ENCODE peak calls at places on chromosome 6, in seven cellular contexts. J, O, D, K, Q, A and U are unnamed samples.

GRCh38 chr6:151067684-151068596 is 171.8 kb upstream of the AKAP12 start:
- DNase-seq in J (no peak), O (no peak), D (peak), K (no peak), Q (peak), A (no peak), U (no peak)

GRCh38 chr6:28167068-28167467 is 25.4 kb downstream of the ZKSCAN8 start:
- DNase-seq in J (no peak), O (no peak), D (no peak), K (no peak), Q (peak), A (no peak), U (no peak)

GRCh38 chr6:105152865-105153264 is 26.9 kb downstream of the POPDC3 start:
- DNase-seq in J (no peak), O (no peak), D (no peak), K (no peak), Q (no peak), A (no peak), U (no peak)

GRCh38 chr6:114467931-114468330 is 125.1 kb upstream of the HS3ST5 start:
- DNase-seq in J (no peak), O (no peak), D (no peak), K (no peak), Q (no peak), A (no peak), U (no peak)

GRCh38 chr6:12941422-12941821 is 224.9 kb downstream of the PHACTR1 start:
- DNase-seq in J (no peak), O (no peak), D (no peak), K (no peak), Q (no peak), A (no peak), U (no peak)

GRCh38 chr6:23522751-23523527 is 603.1 kb upstream of the NRSN1 start:
- DNase-seq in J (no peak), O (peak), D (no peak), K (peak), Q (no peak), A (no peak), U (no peak)

GRCh38 chr6:162973975-162974374 is 246.2 kb downstream of the PACRG start:
- DNase-seq in J (no peak), O (no peak), D (no peak), K (no peak), Q (no peak), A (no peak), U (no peak)

GRCh38 chr6:157428418-157429202 is 47.6 kb downstream of the ZDHHC14 start:
- DNase-seq in J (peak), O (no peak), D (no peak), K (no peak), Q (no peak), A (no peak), U (no peak)

GRCh38 chr6:148747145-148747492 is 289 bp downstream of the UST start:
- DNase-seq in J (peak), O (no peak), D (no peak), K (peak), Q (no peak), A (no peak), U (no peak)

GRCh38 chr6:136347847-136348246 is 58.2 kb upstream of the BCLAF1 start:
- DNase-seq in J (no peak), O (no peak), D (no peak), K (no peak), Q (no peak), A (no peak), U (no peak)

GRCh38 chr6:99471638-99472037 is 43.6 kb downstream of the USP45 start:
- DNase-seq in J (no peak), O (peak), D (no peak), K (peak), Q (no peak), A (no peak), U (no peak)

GRCh38 chr6:44858998-44859397 is 469.1 kb upstream of the RUNX2 start:
- DNase-seq in J (no peak), O (no peak), D (no peak), K (no peak), Q (no peak), A (no peak), U (no peak)

GRCh38 chr6:53679446-53679933 is 13.9 kb upstream of the KLHL31 start:
- DNase-seq in J (no peak), O (no peak), D (peak), K (peak), Q (peak), A (no peak), U (no peak)

GRCh38 chr6:89792881-89793280 is 26.7 kb downstream of the MDN1 start:
- DNase-seq in J (no peak), O (peak), D (peak), K (peak), Q (peak), A (no peak), U (no peak)

GRCh38 chr6:56650191-56650590 is 7.5 kb upstream of the DST start:
- DNase-seq in J (no peak), O (no peak), D (no peak), K (no peak), Q (no peak), A (no peak), U (no peak)